ENCODE peak calls at places on chromosomes 6 and 20, in eight cellular contexts. Y is K562, T is A549, N is adrenal gland, G is ovary, X is tibial nerve, R is breast epithelium, H is Peyer's patch. M is an unnamed sample.

GRCh38 chr6:140490086-140490485 is 1115.6 kb upstream of the CITED2 start:
- DNase-seq in Y (no peak), T (no peak), N (no peak), G (no peak), X (no peak), R (no peak), H (no peak), M (no peak)

GRCh38 chr6:159801935-159802334 is 1.9 kb downstream of the PNLDC1 start:
- DNase-seq in Y (no peak), T (no peak), N (no peak), G (no peak), X (no peak), R (no peak), H (no peak), M (no peak)

GRCh38 chr6:113015249-113015648 is 668.1 kb downstream of the RFPL4B start:
- DNase-seq in Y (no peak), T (no peak), N (no peak), G (no peak), X (no peak), R (no peak), H (no peak), M (no peak)

GRCh38 chr20:57671662-57672061 is 38.2 kb downstream of the PMEPA1 start:
- DNase-seq in Y (peak), T (no peak), N (no peak), G (no peak), X (no peak), R (no peak), H (no peak), M (no peak)

GRCh38 chr20:22383156-22383555 is 201.2 kb downstream of the FOXA2 start:
- DNase-seq in Y (no peak), T (no peak), N (no peak), G (no peak), X (no peak), R (no peak), H (no peak), M (no peak)

GRCh38 chr6:168212322-168212721 is 107.3 kb downstream of the DACT2 start:
- DNase-seq in Y (no peak), T (no peak), N (no peak), G (no peak), X (no peak), R (no peak), H (peak), M (no peak)

GRCh38 chr20:8144282-8145245 is 12.5 kb downstream of the PLCB1 start:
- DNase-seq in Y (no peak), T (no peak), N (no peak), G (no peak), X (no peak), R (no peak), H (peak), M (no peak)

GRCh38 chr20:33940701-33941100 is 53.0 kb upstream of the RALY start:
- DNase-seq in Y (no peak), T (no peak), N (no peak), G (no peak), X (no peak), R (no peak), H (no peak), M (no peak)

GRCh38 chr6:75157336-75157735 is 48.5 kb downstream of the COL12A1 start:
- DNase-seq in Y (no peak), T (no peak), N (no peak), G (no peak), X (no peak), R (no peak), H (no peak), M (no peak)

GRCh38 chr20:63624486-63624885 is 2.4 kb downstream of the GMEB2 start:
- DNase-seq in Y (no peak), T (peak), N (no peak), G (no peak), X (no peak), R (no peak), H (no peak), M (no peak)

GRCh38 chr6:163263998-163264661 is 150.4 kb upstream of the QKI start:
- DNase-seq in Y (no peak), T (no peak), N (no peak), G (no peak), X (no peak), R (no peak), H (no peak), M (no peak)

GRCh38 chr6:136809461-136809860 is 12.9 kb upstream of the PEX7 start:
- DNase-seq in Y (no peak), T (no peak), N (no peak), G (no peak), X (no peak), R (no peak), H (no peak), M (no peak)

GRCh38 chr6:27472617-27473400 is at the start of gene ZNF184:
- DNase-seq in Y (peak), T (peak), N (peak), G (peak), X (peak), R (peak), H (peak), M (peak)
- TF ChIP-seq POLR2A in Y (peak), T (peak), N (peak), G (peak), X (peak), R (peak), H (peak), M (peak)

DNA sequence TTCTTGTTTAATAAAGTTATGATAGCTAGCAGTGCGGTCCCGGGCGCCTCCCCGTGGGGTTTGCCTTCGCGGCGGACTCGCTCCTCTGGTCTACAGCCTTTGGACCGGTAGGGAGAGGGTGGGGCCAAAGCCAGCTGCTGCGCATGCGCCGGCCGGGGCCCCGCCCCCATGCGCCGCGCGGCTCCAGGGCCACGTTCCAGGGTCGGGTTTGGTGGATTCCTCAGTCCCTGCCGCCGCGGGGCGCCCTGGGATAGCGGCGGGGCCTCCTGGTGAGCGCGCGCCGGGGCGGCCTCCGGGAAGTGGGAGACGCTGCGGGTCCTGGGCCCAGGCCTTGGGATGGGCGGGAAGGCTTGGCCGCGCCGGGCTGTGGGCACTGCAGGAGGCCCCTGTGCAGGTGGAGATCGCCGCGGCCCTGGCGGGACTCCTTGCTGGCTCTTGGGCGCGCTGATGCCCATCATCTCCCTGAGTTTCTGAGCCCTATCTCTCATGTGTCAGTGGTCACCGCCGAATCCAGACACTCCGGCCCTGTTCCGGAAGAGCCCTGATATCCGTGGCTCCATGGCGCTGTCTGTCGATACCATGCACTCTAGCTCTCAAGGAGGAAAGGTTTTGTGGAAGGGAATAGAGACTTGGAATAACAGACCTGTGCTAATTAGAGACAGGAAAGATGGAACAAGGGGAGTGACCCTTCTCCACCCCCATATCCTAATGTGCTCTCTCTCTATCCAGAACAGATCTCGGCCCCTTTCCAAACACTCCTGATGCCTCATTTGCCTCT is at the start of gene VARS2:
- DNase-seq in Y (peak), T (peak), N (peak), G (peak), X (peak), R (peak), H (peak), M (peak)
- TF ChIP-seq CTCF in Y (peak), T (peak), N (peak), G (peak), X (peak), R (no peak), H (peak), M (peak)

DNA sequence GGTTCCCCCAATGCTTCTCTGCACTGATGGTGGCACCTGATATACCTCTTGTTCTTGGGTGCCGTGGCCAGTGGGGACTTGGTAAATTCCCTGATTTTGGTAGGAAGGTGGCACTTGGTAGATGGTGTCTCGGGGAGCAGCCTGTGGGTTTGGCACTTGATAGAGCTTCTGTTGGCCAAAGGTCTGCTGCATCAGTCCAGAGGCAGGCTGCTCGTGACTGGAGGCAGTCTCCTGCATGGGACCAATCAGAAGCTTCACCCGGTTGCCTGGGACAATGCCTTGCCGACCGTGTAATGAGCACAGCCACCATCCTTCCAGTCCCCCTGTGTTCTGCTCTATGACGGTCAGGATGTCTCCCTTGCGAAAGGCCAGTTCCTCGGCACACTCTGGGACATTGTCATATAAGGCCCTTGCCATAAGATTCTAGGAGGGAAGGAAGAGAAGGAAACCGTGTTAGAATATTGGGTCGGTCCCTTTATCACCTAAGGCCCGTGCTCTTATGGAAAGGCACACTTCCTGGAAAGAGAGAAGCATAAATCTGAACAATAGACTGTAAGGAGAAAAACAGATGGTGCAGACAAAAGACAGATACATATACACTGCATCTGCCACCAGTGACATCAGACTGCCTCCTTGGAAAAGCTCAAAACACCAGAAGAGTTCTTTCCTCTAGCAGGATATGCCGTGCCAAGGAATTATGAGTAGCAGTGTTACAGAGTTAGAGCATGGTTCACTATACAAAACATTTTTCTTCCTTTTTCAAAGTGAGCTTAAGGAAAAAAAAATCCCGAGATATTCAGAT is 19.0 kb downstream of the NEDD9 start:
- DNase-seq in Y (no peak), T (peak), N (no peak), G (no peak), X (no peak), R (no peak), H (no peak), M (no peak)
- H3K4me3 ChIP-seq in Y (no peak), T (peak), N (no peak), G (no peak), X (no peak), R (no peak), H (no peak), M (no peak)

DNA sequence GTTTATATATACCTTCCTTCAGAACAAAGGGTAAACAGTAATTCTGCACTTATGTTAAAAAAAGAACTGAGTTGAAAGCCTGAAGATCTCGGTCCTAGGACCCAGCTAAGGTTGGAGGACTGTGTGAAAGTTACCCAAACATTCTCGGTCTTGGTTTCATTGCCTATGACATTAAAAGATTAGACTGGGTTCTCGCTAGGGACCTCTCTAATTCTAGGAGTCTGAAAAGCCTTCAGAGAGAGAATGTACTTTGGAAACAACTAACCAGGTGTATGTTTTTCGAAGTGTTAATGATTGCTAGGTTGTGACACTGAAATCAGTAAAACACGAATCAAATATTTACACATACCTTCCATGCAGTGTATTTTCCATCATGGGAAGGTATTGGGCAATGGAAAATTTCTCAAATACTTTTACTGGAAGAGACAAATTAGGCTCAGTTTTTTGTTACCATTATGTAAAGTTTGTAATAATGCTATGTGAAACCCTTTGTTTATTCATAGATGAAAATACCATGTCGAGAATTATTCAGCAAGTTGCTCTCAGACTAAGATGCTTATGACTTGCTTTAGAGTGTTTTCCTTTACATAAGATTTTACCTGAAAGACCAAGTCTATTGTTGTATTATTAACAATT is 113.7 kb upstream of the LOC128125822 start:
- DNase-seq in Y (no peak), T (peak), N (no peak), G (no peak), X (no peak), R (no peak), H (no peak), M (no peak)
- TF ChIP-seq POLR2A in Y (no peak), T (no peak), N (no peak), G (no peak), X (no peak), R (no peak), H (no peak), M (no peak)

DNA sequence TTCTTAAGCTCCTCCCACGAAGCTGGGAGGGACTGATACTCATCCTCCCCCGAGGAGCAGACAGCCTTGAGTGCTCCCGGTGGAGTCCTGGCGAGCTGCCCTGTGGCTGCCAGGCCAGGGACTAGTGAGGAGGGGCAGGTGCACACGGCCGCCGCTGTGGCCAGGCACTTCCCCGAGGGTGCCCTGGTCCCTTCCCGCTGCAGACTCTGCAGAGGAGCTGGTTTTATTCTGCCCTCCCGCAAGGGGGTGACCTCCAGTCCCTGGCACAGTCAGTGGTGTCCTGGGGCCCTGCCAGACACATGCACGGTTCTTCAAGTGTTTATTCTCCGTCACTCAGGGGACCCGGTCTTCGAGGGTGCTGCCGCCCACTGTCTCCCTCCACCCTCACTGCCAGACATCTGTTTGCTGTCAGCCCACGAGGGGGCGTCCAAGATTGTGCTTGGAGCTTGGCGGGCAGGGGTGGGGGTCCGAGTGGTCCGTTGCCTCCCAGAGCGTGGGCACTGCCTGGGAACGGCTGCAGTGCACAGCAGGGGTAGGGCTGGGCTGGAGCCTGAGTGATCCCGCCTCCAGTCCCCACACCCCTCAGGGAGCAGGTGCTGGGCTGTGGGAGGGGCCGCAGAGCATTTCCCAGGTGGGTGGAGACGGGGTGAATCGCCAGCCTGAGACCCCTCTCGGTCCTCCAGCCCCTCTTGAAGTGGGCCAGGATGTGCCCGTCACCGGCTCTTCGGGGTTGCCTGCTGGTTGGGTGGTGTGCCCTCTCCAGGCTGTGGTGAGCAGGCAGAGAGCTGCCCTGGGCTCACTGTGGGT is 3.1 kb upstream of the CABLES2 start:
- DNase-seq in Y (peak), T (peak), N (peak), G (peak), X (no peak), R (peak), H (peak), M (no peak)
- TF ChIP-seq CTCF in Y (peak), T (peak), N (peak), G (no peak), X (peak), R (peak), H (peak), M (no peak)

DNA sequence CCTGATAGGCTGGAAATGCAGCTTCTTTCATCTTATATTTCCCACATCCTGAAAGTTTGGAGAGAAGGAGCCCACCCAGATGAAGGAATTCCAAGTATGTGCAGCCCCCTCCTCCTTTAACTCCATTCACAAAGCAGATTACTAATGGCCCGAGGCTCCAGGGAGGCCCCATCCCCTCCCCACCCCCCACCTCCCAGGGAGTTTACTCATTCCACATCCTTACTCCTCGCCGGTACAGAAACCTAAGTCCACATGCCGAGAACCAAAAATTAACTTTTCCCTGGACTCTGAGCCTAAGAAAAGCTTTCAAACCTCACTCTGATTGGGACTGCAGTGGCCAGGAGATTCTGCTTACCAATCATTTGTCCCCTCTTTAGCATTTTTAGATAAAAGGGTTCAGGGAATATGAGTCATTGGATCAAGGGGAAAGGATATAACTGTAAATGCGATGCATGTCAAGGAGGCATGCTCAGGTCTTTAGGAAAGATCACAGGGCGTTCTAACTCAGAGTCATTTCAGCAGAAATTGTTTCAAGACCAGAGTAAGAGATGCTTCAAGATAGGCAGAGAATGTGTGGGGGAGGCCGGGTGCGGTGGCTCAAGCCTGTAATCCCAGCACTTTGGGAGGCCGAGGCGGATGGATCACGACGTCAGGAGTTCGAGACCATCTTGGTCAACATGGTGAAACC is 31.9 kb upstream of the PIM1 start:
- DNase-seq in Y (peak), T (peak), N (no peak), G (no peak), X (no peak), R (no peak), H (no peak), M (no peak)
- H3K4me3 ChIP-seq in Y (no peak), T (peak), N (no peak), G (no peak), X (no peak), R (no peak), H (no peak), M (no peak)

GRCh38 chr6:33271608-33272357 is at the start of the genes RPS18 and VPS52:
- DNase-seq in Y (peak), T (peak), N (peak), G (peak), X (peak), R (peak), H (peak), M (peak)
- TF ChIP-seq POLR2A in Y (peak), T (peak), N (peak), G (peak), X (peak), R (peak), H (peak), M (peak)